ENCODE peak calls at places on chromosomes 11 and 22, in four cellular contexts. B is neuronal stem cell, K is H9, G is IMR-90. N is an unnamed sample.

GRCh38 chr11:4654635-4655335 is 11.0 kb downstream of the OR51E1 start:
- DNase-seq in G (no peak), B (no peak), K (no peak), N (no peak)

GRCh38 chr22:25057013-25057881 is 104.7 kb downstream of the KIAA1671 start:
- DNase-seq in G (no peak), B (peak; percentile 67), K (peak; percentile 90), N (peak; percentile 74)

GRCh38 chr11:106917973-106918372 is 100.3 kb downstream of the GUCY1A2 start:
- DNase-seq in B (peak; percentile 12), K (peak; percentile 43), G (peak; percentile 0), N (peak; percentile 63)

GRCh38 chr11:45092901-45093760 is 53.3 kb upstream of the PRDM11 start:
- DNase-seq in B (no peak), G (peak; percentile 85), K (peak; percentile 18), N (no peak)

GRCh38 chr11:22337571-22338464 is at the start of gene SLC17A6:
- DNase-seq in B (peak; percentile 83), K (peak; percentile 52), G (peak; percentile 8), N (peak; percentile 72)

GRCh38 chr11:131762346-131763110 is 392.1 kb downstream of the NTM start:
- DNase-seq in B (no peak), G (no peak), K (no peak), N (peak; percentile 29)

GRCh38 chr11:72716291-72716690 is 35.9 kb downstream of the ARAP1 start:
- DNase-seq in K (no peak), B (no peak), G (peak; percentile 35), N (peak; percentile 47)

GRCh38 chr22:50435701-50436115 is 39.1 kb downstream of the SBF1 start:
- DNase-seq in G (no peak), K (no peak), B (no peak), N (no peak)

GRCh38 chr11:3947084-3947483 is 91.6 kb downstream of the STIM1 start:
- DNase-seq in B (no peak), G (peak; percentile 67), K (no peak), N (no peak)

DNA sequence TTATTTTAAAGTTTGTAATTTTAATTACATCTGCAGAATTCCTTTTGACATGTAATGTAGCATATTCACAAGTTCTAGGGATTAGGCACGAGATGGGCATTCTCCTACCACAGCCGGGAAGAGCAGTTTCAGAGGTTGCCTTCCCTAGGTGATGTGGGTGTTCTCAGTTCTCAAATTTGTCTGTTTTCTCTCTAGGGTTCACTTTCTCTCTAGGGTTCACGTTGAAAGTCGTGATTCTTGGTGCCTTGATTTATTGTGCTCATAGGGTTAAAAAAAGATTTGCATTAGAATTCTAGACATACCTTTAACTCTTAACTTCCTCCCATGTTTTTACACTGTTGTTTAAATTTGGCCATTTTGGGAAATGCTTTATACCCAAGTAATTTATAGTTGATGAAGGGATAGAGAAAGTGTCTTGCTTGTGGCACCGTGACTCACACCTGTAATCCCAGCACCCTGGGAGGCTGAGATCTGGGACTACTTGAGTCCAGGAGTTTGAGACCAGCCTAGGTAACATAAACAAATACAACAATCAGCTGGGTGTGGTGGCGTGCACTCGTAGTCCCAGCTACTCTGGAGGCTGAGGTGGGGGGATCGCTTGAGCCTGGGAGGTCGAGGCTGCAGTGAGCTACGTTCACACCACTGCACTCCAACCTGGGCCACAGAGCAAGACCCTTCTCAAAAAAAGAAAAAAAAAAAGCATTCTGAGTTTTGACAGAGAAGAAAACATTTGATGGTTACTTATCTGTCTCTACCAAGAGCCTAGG is 3.6 kb downstream of the MED15 start:
- DNase-seq in B (no peak), G (no peak), K (no peak), N (no peak)
- H2BK15ac ChIP-seq in B (no peak overlapping the region), G (no peak overlapping the region), K (no peak overlapping the region), N (no peak overlapping the region)

GRCh38 chr11:103397369-103397768 is 288.1 kb downstream of the DYNC2H1 start:
- DNase-seq in G (peak; percentile 78), K (no peak), B (no peak), N (no peak)
- H2AK5ac ChIP-seq in G (peak overlapping the region; percentile 50), K (no peak overlapping the region), B (no peak overlapping the region), N (no peak overlapping the region)

GRCh38 chr22:40723396-40723933 is 44.2 kb downstream of the MCHR1 start:
- DNase-seq in K (no peak), G (no peak), B (no peak), N (peak; percentile 53)
- H2BK15ac ChIP-seq in K (no peak overlapping the region), G (no peak overlapping the region), B (no peak overlapping the region), N (no peak overlapping the region)

GRCh38 chr11:33730716-33731115 is 5.5 kb downstream of the CD59 start:
- DNase-seq in G (no peak), B (no peak), K (no peak), N (no peak)
- H2AK5ac ChIP-seq in G (peak overlapping the region; percentile 1), B (no peak overlapping the region), K (no peak overlapping the region), N (no peak overlapping the region)

GRCh38 chr11:65185166-65185565 is 3.4 kb downstream of the CAPN1 start:
- DNase-seq in G (no peak), B (no peak), K (no peak), N (no peak)

GRCh38 chr11:65187146-65187675 is 5.5 kb downstream of the CAPN1 start:
- DNase-seq in K (no peak), G (no peak), B (no peak), N (no peak)

GRCh38 chr11:65185869-65186341 is 4.2 kb downstream of the CAPN1 start:
- DNase-seq in G (no peak), B (no peak), K (no peak), N (no peak)

GRCh38 chr11:65187971-65188461 is 6.3 kb downstream of the CAPN1 start:
- DNase-seq in B (no peak), K (no peak), G (no peak), N (no peak)

DNA sequence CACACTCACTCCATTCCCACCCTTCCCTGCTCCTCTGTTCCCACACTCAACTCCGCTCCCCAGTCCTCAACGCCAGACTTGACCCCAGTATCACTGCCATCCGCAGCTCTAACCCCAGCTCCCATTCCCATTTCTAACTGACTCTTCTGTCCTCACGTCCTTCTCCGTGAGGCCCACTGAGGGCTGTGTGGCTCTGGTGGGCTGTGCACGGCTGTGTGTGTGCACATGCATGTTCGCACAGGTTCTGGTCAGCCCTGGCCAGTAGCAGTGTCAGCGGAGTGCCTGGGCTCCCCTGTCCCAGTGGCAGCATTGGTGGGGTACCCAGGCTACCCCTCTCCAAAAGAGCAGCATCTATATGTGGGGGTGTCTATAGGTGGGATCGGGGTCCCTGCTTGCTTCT is 5.0 kb downstream of the CAPN1 start:
- DNase-seq in B (no peak), K (no peak), G (no peak), N (no peak)
- H2BK15ac ChIP-seq in B (no peak overlapping the region), K (no peak overlapping the region), G (no peak overlapping the region), N (no peak overlapping the region)